ENCODE peak calls at places on chromosome 22, in seven cellular contexts. Y is cerebellum; W is effector CD4-positive, alpha-beta T cell; X is OCI-LY7; I is heart left ventricle; S is posterior cingulate gyrus; K is activated effector memory CD4-positive, alpha-beta T cell treated with Interleukin-2 at 50 U/mL for 16 hours. G is an unnamed sample.

GRCh38 chr22:43921361-43921760 is 2.2 kb upstream of the PNPLA3 start:
- DNase-seq in Y (no peak), W (no peak), X (no peak), I (no peak), S (no peak), K (no peak), G (no peak)

GRCh38 chr22:46584081-46584903 is 35.9 kb upstream of the GRAMD4 start:
- DNase-seq in Y (no peak), W (no peak), X (no peak), I (no peak), S (no peak), K (no peak), G (peak; percentile 30)

GRCh38 chr22:37263966-37264887 is 18.1 kb upstream of the CYTH4 start:
- DNase-seq in Y (no peak), W (no peak), X (no peak), I (no peak), S (no peak), K (no peak), G (no peak)

GRCh38 chr22:49113758-49114157 is 713.9 kb downstream of the BRD1 start:
- DNase-seq in Y (no peak), W (no peak), X (no peak), I (no peak), S (no peak), K (no peak), G (no peak)

GRCh38 chr22:39706406-39707150 is 136.0 kb downstream of the CACNA1I start:
- DNase-seq in Y (no peak), W (no peak), X (no peak), I (no peak), S (no peak), K (no peak), G (no peak)

GRCh38 chr22:38468761-38469305 is 937 bp downstream of the KDELR3 start:
- DNase-seq in Y (no peak), W (no peak), X (no peak), I (no peak), S (no peak), K (no peak), G (no peak)

GRCh38 chr22:46047226-46047625 is 70.3 kb upstream of the WNT7B start:
- DNase-seq in Y (no peak), W (no peak), X (no peak), I (no peak), S (peak; percentile 6), K (no peak), G (no peak)

GRCh38 chr22:29313126-29314071 is 2.1 kb downstream of the RASL10A start:
- DNase-seq in Y (peak; percentile 48), W (no peak), X (no peak), I (no peak), S (peak; percentile 16), K (no peak), G (peak; percentile 43)

GRCh38 chr22:20881231-20881630 is 22.4 kb downstream of the SNAP29 start:
- DNase-seq in Y (no peak), W (no peak), X (no peak), I (no peak), S (no peak), K (no peak), G (no peak)

GRCh38 chr22:32579533-32580220 is 105.1 kb downstream of the FBXO7 start:
- DNase-seq in Y (no peak), W (no peak), X (no peak), I (peak; percentile 36), S (no peak), K (no peak), G (no peak)

GRCh38 chr22:38236786-38237185 is 35.0 kb downstream of the MAFF start:
- DNase-seq in Y (no peak), W (no peak), X (no peak), I (no peak), S (no peak), K (no peak), G (no peak)

GRCh38 chr22:29587938-29588699 is 7.2 kb upstream of the NIPSNAP1 start:
- DNase-seq in Y (no peak), W (no peak), X (no peak), I (no peak), S (no peak), K (no peak), G (no peak)

GRCh38 chr22:46092646-46093410 is 57.5 kb upstream of the PPARA start:
- DNase-seq in Y (no peak), W (no peak), X (no peak), I (no peak), S (no peak), K (no peak), G (no peak)

GRCh38 chr22:43134553-43134952 is 8.6 kb downstream of the MCAT start:
- DNase-seq in Y (no peak), W (no peak), X (no peak), I (no peak), S (no peak), K (no peak), G (no peak)

GRCh38 chr22:47169801-47170140 is 407.3 kb downstream of the TBC1D22A start:
- DNase-seq in Y (no peak), W (no peak), X (no peak), I (peak; percentile 13), S (peak; percentile 2), K (no peak), G (peak; percentile 10)

GRCh38 chr22:17570851-17571631 is 7.7 kb downstream of the SLC25A18 start:
- DNase-seq in Y (peak; percentile 58), W (no peak), X (no peak), I (peak; percentile 79), S (peak; percentile 75), K (no peak), G (peak; percentile 79)

GRCh38 chr22:39314251-39314971 is 5.0 kb downstream of the RPL3 start:
- DNase-seq in Y (no peak), W (no peak), X (no peak), I (no peak), S (no peak), K (no peak), G (no peak)

GRCh38 chr22:44360306-44360685 is 47.5 kb upstream of the SHISAL1 start:
- DNase-seq in Y (no peak), W (no peak), X (no peak), I (no peak), S (no peak), K (no peak), G (no peak)

GRCh38 chr22:27475548-27475897 is 326.0 kb downstream of the MN1 start:
- DNase-seq in Y (no peak), W (no peak), X (no peak), I (no peak), S (no peak), K (no peak), G (no peak)

GRCh38 chr22:43563571-43563970 is 151.8 kb downstream of the MPPED1 start:
- DNase-seq in Y (no peak), W (no peak), X (no peak), I (no peak), S (no peak), K (no peak), G (no peak)

GRCh38 chr22:31083377-31083768 is 2.3 kb downstream of the SMTN start:
- DNase-seq in Y (no peak), W (no peak), X (no peak), I (peak; percentile 20), S (no peak), K (no peak), G (peak; percentile 71)

GRCh38 chr22:27636716-27637503 is 164.6 kb downstream of the MN1 start:
- DNase-seq in Y (no peak), W (no peak), X (no peak), I (peak; percentile 71), S (no peak), K (no peak), G (no peak)

GRCh38 chr22:46626911-46627805 is 7.0 kb downstream of the GRAMD4 start:
- DNase-seq in Y (no peak), W (no peak), X (no peak), I (no peak), S (no peak), K (no peak), G (no peak)

GRCh38 chr22:33472462-33473344 is 414.5 kb upstream of the SYN3 start:
- DNase-seq in Y (no peak), W (no peak), X (no peak), I (no peak), S (no peak), K (no peak), G (no peak)

GRCh38 chr22:26289486-26290250 is 120.4 kb downstream of the SEZ6L start:
- DNase-seq in Y (no peak), W (no peak), X (no peak), I (no peak), S (no peak), K (no peak), G (no peak)

GRCh38 chr22:45896961-45897538 is 79.9 kb downstream of the WNT7B start:
- DNase-seq in Y (no peak), W (no peak), X (no peak), I (no peak), S (no peak), K (no peak), G (no peak)

GRCh38 chr22:45248832-45249561 is 8.3 kb upstream of the KIAA0930 start:
- DNase-seq in Y (no peak), W (no peak), X (peak; percentile 70), I (no peak), S (no peak), K (no peak), G (no peak)

GRCh38 chr22:45090364-45090960 is 73.3 kb upstream of the NUP50 start:
- DNase-seq in Y (no peak), W (no peak), X (no peak), I (no peak), S (no peak), K (no peak), G (no peak)

GRCh38 chr22:36211237-36211881 is 9.8 kb upstream of the APOL4 start:
- DNase-seq in Y (no peak), W (no peak), X (no peak), I (no peak), S (no peak), K (no peak), G (no peak)

GRCh38 chr22:44412136-44412731 is 85.8 kb downstream of the RTL6 start:
- DNase-seq in Y (no peak), W (no peak), X (no peak), I (no peak), S (no peak), K (no peak), G (no peak)

GRCh38 chr22:26797910-26798309 is 140.5 kb downstream of the MIAT start:
- DNase-seq in Y (no peak), W (no peak), X (peak; percentile 22), I (no peak), S (no peak), K (no peak), G (no peak)

GRCh38 chr22:21807545-21807944 is 59.9 kb downstream of the MAPK1 start:
- DNase-seq in Y (no peak), W (no peak), X (no peak), I (no peak), S (no peak), K (no peak), G (no peak)